ENCODE peak calls at places on chromosome 5, in nine cellular contexts. O is A549, Y is ovary, E is B cell, R is cardiac fibroblast, L is nephron progenitor cell, U is choroid plexus epithelial cell, H is progenitor cell of endocrine pancreas, N is psoas muscle. C is an unnamed sample.

GRCh38 chr5:75510836-75511434 is 494 bp downstream of the CERT1 start:
- DNase-seq in O (peak; percentile 31), Y (peak; percentile 49), E (peak; percentile 63), R (no peak), L (peak; percentile 76), U (peak; percentile 28), H (peak; percentile 37), N (peak; percentile 50), C (peak; percentile 58)

GRCh38 chr5:36876965-36877666 is 547 bp downstream of the NIPBL start:
- DNase-seq in O (peak; percentile 71), Y (peak; percentile 67), E (no peak), R (peak; percentile 68), L (peak; percentile 70), U (peak; percentile 72), H (peak; percentile 43), N (peak; percentile 68), C (peak; percentile 64)

GRCh38 chr5:120139039-120139438 is 325.1 kb upstream of the PRR16 start:
- DNase-seq in O (peak; percentile 85), Y (peak; percentile 49), E (no peak), R (peak; percentile 99), L (no peak), U (peak; percentile 98), H (no peak), N (no peak), C (no peak)

GRCh38 chr5:143261748-143262392 is 141.6 kb downstream of the NR3C1 start:
- DNase-seq in O (no peak), Y (no peak), E (no peak), R (peak; percentile 94), L (no peak), U (peak; percentile 87), H (no peak), N (no peak), C (no peak)

GRCh38 chr5:19172926-19173425 is 815.0 kb downstream of the CDH18 start:
- DNase-seq in O (no peak), Y (no peak), E (no peak), R (no peak), L (no peak), U (no peak), H (no peak), N (no peak), C (no peak)

GRCh38 chr5:40799248-40799647 is 1.1 kb upstream of the PRKAA1 start:
- DNase-seq in O (no peak), Y (no peak), E (no peak), R (peak; percentile 19), L (no peak), U (peak; percentile 29), H (no peak), N (no peak), C (no peak)

GRCh38 chr5:96565843-96566242 is 96.3 kb upstream of the CAST start:
- DNase-seq in O (peak; percentile 44), Y (no peak), E (no peak), R (peak; percentile 94), L (no peak), U (peak; percentile 81), H (no peak), N (no peak), C (no peak)

GRCh38 chr5:124783794-124784193 is 37.4 kb upstream of the ZNF608 start:
- DNase-seq in O (no peak), Y (no peak), E (no peak), R (peak; percentile 88), L (no peak), U (peak; percentile 72), H (no peak), N (no peak), C (no peak)

GRCh38 chr5:168807261-168807660 is 228.1 kb upstream of the PANK3 start:
- DNase-seq in O (no peak), Y (no peak), E (no peak), R (no peak), L (no peak), U (no peak), H (no peak), N (no peak), C (no peak)

GRCh38 chr5:122908108-122908507 is 62.7 kb downstream of the SNX24 start:
- DNase-seq in O (no peak), Y (no peak), E (no peak), R (no peak), L (no peak), U (no peak), H (no peak), N (no peak), C (no peak)

GRCh38 chr5:178115835-178116405 is 2.6 kb downstream of the N4BP3 start:
- DNase-seq in O (no peak), Y (no peak), E (no peak), R (no peak), L (no peak), U (no peak), H (no peak), N (no peak), C (no peak)

GRCh38 chr5:94467560-94468504 is 150.6 kb downstream of the KIAA0825 start:
- DNase-seq in O (no peak), Y (no peak), E (no peak), R (no peak), L (no peak), U (no peak), H (no peak), N (no peak), C (no peak)

GRCh38 chr5:173624276-173624675 is 7.8 kb upstream of the BOD1 start:
- DNase-seq in O (no peak), Y (no peak), E (no peak), R (no peak), L (no peak), U (no peak), H (no peak), N (no peak), C (no peak)

GRCh38 chr5:39980056-39980455 is 555.3 kb upstream of the DAB2 start:
- DNase-seq in O (no peak), Y (no peak), E (no peak), R (peak; percentile 41), L (no peak), U (peak; percentile 56), H (no peak), N (no peak), C (no peak)

GRCh38 chr5:89471556-89471955 is 588.6 kb upstream of the MEF2C start:
- DNase-seq in O (no peak), Y (no peak), E (no peak), R (peak; percentile 45), L (no peak), U (peak; percentile 20), H (no peak), N (no peak), C (no peak)

GRCh38 chr5:172683696-172684464 is 42.8 kb downstream of the NEURL1B start:
- DNase-seq in O (no peak), Y (no peak), E (peak; percentile 83), R (no peak), L (peak; percentile 75), U (no peak), H (no peak), N (peak; percentile 40), C (peak; percentile 20)

GRCh38 chr5:151622367-151623097 is 31.4 kb upstream of the FAT2 start:
- DNase-seq in O (no peak), Y (no peak), E (no peak), R (no peak), L (no peak), U (no peak), H (no peak), N (no peak), C (no peak)

GRCh38 chr5:130912088-130912487 is 253.0 kb downstream of the HINT1 start:
- DNase-seq in O (peak; percentile 19), Y (no peak), E (no peak), R (peak; percentile 7), L (no peak), U (peak; percentile 5), H (no peak), N (no peak), C (no peak)
- TF ChIP-seq CTCF in O (peak; percentile 31), Y (no peak), E (no peak), R (no peak), L (no peak), U (peak; percentile 40), H (no peak), N (no peak), C (no peak)

GRCh38 chr5:170985486-170985885 is 123.7 kb downstream of the RANBP17 start:
- DNase-seq in O (no peak), Y (no peak), E (no peak), R (peak; percentile 40), L (no peak), U (peak; percentile 13), H (no peak), N (no peak), C (no peak)

DNA sequence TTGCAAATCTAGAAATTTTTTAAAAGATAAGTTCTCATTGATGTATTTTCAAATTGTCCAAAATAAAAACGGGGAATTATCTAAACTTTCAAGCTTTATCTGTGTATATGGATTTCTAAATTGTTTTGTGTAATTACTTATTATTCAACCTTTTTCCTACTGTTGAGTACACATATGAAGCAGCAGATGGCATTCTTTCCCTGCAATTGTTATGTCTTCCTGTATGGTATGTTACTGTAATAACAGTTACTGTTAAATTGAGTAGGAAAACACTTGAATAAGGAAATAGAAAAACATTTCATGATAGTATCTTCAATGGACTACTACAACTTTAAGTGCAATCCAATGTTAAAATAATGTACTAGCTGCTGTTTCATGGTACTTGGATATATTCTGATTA is 124.8 kb downstream of the RANBP17 start:
- DNase-seq in O (peak; percentile 35), Y (no peak), E (no peak), R (peak; percentile 63), L (no peak), U (peak; percentile 72), H (no peak), N (no peak), C (no peak)
- TF ChIP-seq CTCF in O (peak; percentile 20), Y (no peak), E (no peak), R (peak; percentile 24), L (no peak), U (peak; percentile 47), H (no peak), N (no peak), C (no peak)

GRCh38 chr5:133260715-133261114 is 208.9 kb downstream of the HSPA4 start:
- DNase-seq in O (no peak), Y (no peak), E (no peak), R (no peak), L (no peak), U (peak; percentile 36), H (no peak), N (no peak), C (no peak)
- TF ChIP-seq CTCF in O (peak; percentile 31), Y (no peak), E (no peak), R (no peak), L (no peak), U (peak; percentile 55), H (no peak), N (peak; percentile 30), C (no peak)

DNA sequence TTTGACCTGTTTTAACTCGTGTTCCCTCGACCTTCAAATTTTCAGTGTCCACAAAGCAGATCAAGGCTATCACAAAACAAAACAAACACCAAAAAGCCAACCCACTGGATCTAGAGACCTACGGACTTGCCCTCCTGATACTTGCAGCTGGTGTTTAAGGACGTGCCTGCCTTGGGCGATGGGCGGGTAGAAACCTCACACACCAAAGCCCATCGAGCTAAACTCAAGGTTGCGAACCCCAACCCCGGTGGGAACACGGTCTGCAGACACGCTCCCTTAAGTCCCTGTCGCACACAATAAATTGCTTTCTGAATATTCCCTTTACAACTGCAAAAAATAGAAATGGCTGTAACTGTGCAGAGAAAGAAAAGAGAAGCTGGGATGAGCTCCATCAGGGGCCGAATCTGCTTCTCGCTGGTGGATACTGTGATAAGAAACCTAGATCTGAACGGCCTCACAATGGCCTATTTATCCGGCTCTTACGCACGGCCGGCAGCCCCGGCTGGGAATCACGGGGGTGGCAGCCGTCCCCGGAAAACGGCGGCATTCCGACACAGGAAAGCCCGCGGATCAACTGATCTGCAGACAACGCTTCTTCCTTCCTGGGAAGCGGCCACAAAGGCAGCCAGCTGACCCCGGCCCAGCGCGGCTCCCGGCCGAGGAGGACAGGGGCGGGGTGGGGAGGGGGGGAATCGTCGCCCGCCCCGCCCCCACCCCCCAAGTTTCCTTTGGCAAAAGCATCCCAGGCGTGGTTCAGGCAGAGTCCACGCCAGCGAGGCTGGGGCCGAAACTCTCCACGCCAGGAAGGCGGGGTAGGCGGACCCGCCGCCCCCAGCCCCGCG is 247.4 kb upstream of the ANKRD55 start:
- DNase-seq in O (no peak), Y (peak; percentile 65), E (peak; percentile 54), R (peak; percentile 43), L (peak; percentile 71), U (peak; percentile 69), H (peak; percentile 11), N (peak; percentile 53), C (peak; percentile 76)
- TF ChIP-seq CTCF in O (no peak), Y (no peak), E (no peak), R (no peak), L (no peak), U (no peak), H (no peak), N (no peak), C (no peak)